ENCODE peak calls at places on chromosome 22, in four cellular contexts. D, A, W and J are unnamed samples.

GRCh38 chr22:24367841-24368240 is 59.6 kb upstream of the ADORA2A start:
- DNase-seq in D (no peak), A (no peak), W (no peak), J (no peak)

GRCh38 chr22:50691521-50691920 is 18.9 kb downstream of the SHANK3 start:
- DNase-seq in A (peak), D (peak), W (no peak), J (no peak)

GRCh38 chr22:36383110-36383581 is 4.6 kb downstream of the MYH9 start:
- DNase-seq in D (no peak), A (no peak), W (no peak), J (no peak)

GRCh38 chr22:38412435-38413084 is 42.4 kb downstream of the KCNJ4 start:
- DNase-seq in W (no peak), D (peak), A (no peak), J (peak)

GRCh38 chr22:22168190-22168940 is 76.2 kb upstream of the VPREB1 start:
- DNase-seq in D (peak), W (no peak), A (no peak), J (no peak)

GRCh38 chr22:25208328-25208727 is 8.7 kb downstream of the CRYBB3 start:
- DNase-seq in D (no peak), A (no peak), W (no peak), J (no peak)

GRCh38 chr22:19896665-19897355 is 42.1 kb upstream of the GNB1L start:
- DNase-seq in A (no peak), D (peak), W (no peak), J (no peak)

GRCh38 chr22:33538277-33538885 is 381.9 kb downstream of the LARGE1 start:
- DNase-seq in W (no peak), A (no peak), D (no peak), J (no peak)

GRCh38 chr22:18909556-18909955 is 3.4 kb downstream of the DGCR6 start:
- DNase-seq in A (no peak), W (no peak), D (no peak), J (no peak)

GRCh38 chr22:16609548-16610261 is 17.1 kb upstream of the CCT8L2 start:
- DNase-seq in W (no peak), D (no peak), A (no peak), J (peak)

GRCh38 chr22:19853879-19854777 is 546 bp downstream of the GNB1L start:
- DNase-seq in W (no peak), D (no peak), A (no peak), J (peak)

GRCh38 chr22:39574779-39575551 is 4.4 kb downstream of the CACNA1I start:
- DNase-seq in W (peak), A (no peak), D (peak), J (no peak)

GRCh38 chr22:29971607-29972006 is 88.6 kb downstream of the MTMR3 start:
- DNase-seq in W (no peak), A (no peak), D (no peak), J (no peak)

GRCh38 chr22:23657712-23658111 is 25.6 kb upstream of the DRICH1 start:
- DNase-seq in W (no peak), D (no peak), A (no peak), J (no peak)

GRCh38 chr22:50527921-50528681 is 1.7 kb downstream of the TYMP start:
- DNase-seq in D (no peak), W (peak), A (no peak), J (peak)

GRCh38 chr22:17914474-17914873 is 109.9 kb downstream of the MICAL3 start:
- DNase-seq in A (no peak), D (no peak), W (no peak), J (no peak)

GRCh38 chr22:46803031-46803880 is 40.8 kb downstream of the TBC1D22A start:
- DNase-seq in D (peak), A (no peak), W (peak), J (no peak)

GRCh38 chr22:44389181-44389580 is 76.4 kb upstream of the SHISAL1 start:
- DNase-seq in W (no peak), D (no peak), A (no peak), J (no peak)

GRCh38 chr22:26573026-26573662 is 16.8 kb downstream of the TPST2 start:
- DNase-seq in A (no peak), W (peak), D (no peak), J (peak)

GRCh38 chr22:36587289-36588154 is 58.6 kb upstream of the EIF3D start:
- DNase-seq in W (no peak), D (no peak), A (no peak), J (no peak)

GRCh38 chr22:35610741-35611140 is 6.4 kb downstream of the MB start:
- DNase-seq in D (no peak), W (no peak), A (no peak), J (no peak)

GRCh38 chr22:44620841-44621382 is 81.1 kb upstream of the PRR5 start:
- DNase-seq in W (no peak), A (no peak), D (no peak), J (no peak)

GRCh38 chr22:42261266-42261665 is 9.2 kb downstream of the TCF20 start:
- DNase-seq in A (no peak), W (no peak), D (no peak), J (no peak)

GRCh38 chr22:22841598-22841997 is 46.0 kb upstream of the IGLL5 start:
- DNase-seq in D (no peak), A (no peak), W (no peak), J (no peak)

GRCh38 chr22:35424761-35425160 is 24.8 kb downstream of the MCM5 start:
- DNase-seq in A (no peak), W (no peak), D (no peak), J (no peak)

GRCh38 chr22:36325163-36326031 is 62.4 kb downstream of the MYH9 start:
- DNase-seq in A (no peak), W (peak), D (no peak), J (peak)

GRCh38 chr22:19810381-19811141 is 44.1 kb downstream of the GNB1L start:
- DNase-seq in A (peak), D (no peak), W (peak), J (peak)

GRCh38 chr22:40818192-40818746 is 877 bp downstream of the SLC25A17 start:
- DNase-seq in D (no peak), A (no peak), W (no peak), J (peak)

GRCh38 chr22:38429460-38430128 is 25.4 kb downstream of the KCNJ4 start:
- DNase-seq in W (no peak), D (peak), A (no peak), J (no peak)

GRCh38 chr22:19786959-19787848 is 26.6 kb downstream of the TBX1 start:
- DNase-seq in A (no peak), W (no peak), D (peak), J (peak)

GRCh38 chr22:43858156-43858895 is 4.0 kb downstream of the SULT4A1 start:
- DNase-seq in W (no peak), D (no peak), A (no peak), J (no peak)

GRCh38 chr22:38282397-38282796 is 9.6 kb upstream of the TMEM184B start:
- DNase-seq in A (no peak), W (no peak), D (no peak), J (no peak)